ENCODE peak calls at places on chromosomes 2 and 18, in six cellular contexts. Y, K, D, S, E and T are unnamed samples.

GRCh38 chr2:170038734-170039133 is 139.2 kb upstream of the MYO3B start:
- DNase-seq in Y (no peak), E (no peak), S (no peak), K (no peak), D (no peak), T (no peak)

GRCh38 chr2:25377822-25378421 is 36.2 kb upstream of the DNMT3A start:
- DNase-seq in S (no peak), D (no peak), Y (no peak), K (no peak), E (no peak), T (peak; percentile 42)

GRCh38 chr2:118492335-118492734 is 355.1 kb downstream of the EN1 start:
- DNase-seq in E (no peak), S (peak; percentile 24), K (peak; percentile 13), D (no peak), Y (no peak), T (no peak)

GRCh38 chr2:65429799-65430514 is 2.4 kb downstream of the SPRED2 start:
- DNase-seq in K (no peak), Y (no peak), E (no peak), S (no peak), D (no peak), T (no peak)

GRCh38 chr2:95040470-95040869 is 15.0 kb downstream of the MAL start:
- DNase-seq in D (no peak), K (no peak), S (no peak), Y (no peak), E (no peak), T (no peak)

GRCh38 chr2:161981679-161982300 is 92.2 kb downstream of the DPP4 start:
- DNase-seq in K (no peak), S (no peak), Y (no peak), E (no peak), D (no peak), T (no peak)

GRCh38 chr2:226799976-226800940 is 638 bp upstream of the IRS1 start:
- DNase-seq in S (no peak), Y (no peak), K (peak; percentile 18), D (peak; percentile 24), E (no peak), T (no peak)

GRCh38 chr2:222799262-222799918 is 61.4 kb upstream of the ACSL3 start:
- DNase-seq in D (no peak), K (no peak), E (no peak), S (no peak), Y (no peak), T (no peak)

GRCh38 chr2:223855426-223855825 is 18.0 kb upstream of the AP1S3 start:
- DNase-seq in K (no peak), D (no peak), Y (no peak), E (no peak), S (no peak), T (no peak)

GRCh38 chr18:74147491-74147778 is 199 bp downstream of the FBXO15 start:
- DNase-seq in K (no peak), E (no peak), S (no peak), D (no peak), Y (no peak), T (no peak)

GRCh38 chr18:7760967-7761946 is 194.1 kb downstream of the PTPRM start:
- DNase-seq in S (no peak), K (no peak), Y (no peak), E (no peak), D (no peak), T (no peak)

GRCh38 chr2:179898873-179899272 is 37.5 kb upstream of the ZNF385B start:
- DNase-seq in E (peak; percentile 71), K (peak; percentile 48), S (peak; percentile 61), D (no peak), Y (no peak), T (no peak)

GRCh38 chr2:240558229-240558885 is 569 bp upstream of the ANKMY1 start:
- DNase-seq in E (no peak), S (no peak), K (no peak), D (no peak), Y (no peak), T (no peak)
- H3K4me3 ChIP-seq in E (no peak overlapping the region), S (no peak overlapping the region), K (peak overlapping the region; percentile 85), D (peak overlapping the region; percentile 54), Y (peak overlapping the region; percentile 72), T (no peak overlapping the region)

DNA sequence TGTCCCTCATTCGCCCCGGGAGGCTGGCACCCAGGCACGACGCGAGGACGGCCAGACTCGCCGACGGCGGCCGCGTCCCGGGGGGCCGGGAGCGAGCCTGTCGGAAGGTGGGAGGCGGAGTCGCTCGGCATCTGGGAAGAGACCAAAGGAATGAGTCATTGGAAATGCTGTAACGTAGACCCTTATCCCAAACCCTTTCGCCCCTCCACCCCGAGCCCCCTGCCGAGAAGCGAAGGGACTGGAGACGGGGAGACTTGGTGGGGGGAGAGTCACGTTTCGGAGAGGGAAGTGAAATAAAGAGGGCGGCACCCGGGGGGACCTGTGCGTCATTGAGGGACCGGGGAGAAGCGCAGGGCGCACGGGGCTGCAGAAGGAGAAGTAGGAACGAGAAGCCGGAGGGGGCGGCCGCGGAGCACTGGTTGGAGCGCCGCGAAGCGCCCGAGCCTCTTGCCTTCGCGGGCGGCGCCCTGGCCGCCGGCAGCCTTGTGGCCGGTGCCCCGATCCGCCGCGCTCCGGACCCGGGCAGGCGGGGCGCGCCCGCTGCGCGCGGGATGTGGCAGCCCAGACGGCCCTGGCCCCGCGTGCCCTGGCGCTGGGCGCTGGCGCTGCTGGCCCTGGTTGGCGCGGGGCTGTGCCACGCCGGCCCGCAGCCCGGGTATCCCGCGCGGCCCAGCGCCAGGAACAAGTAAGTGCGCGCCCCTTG is at the start of gene EMILIN2:
- DNase-seq in D (peak; percentile 88), K (peak; percentile 29), S (no peak), Y (no peak), E (no peak), T (peak; percentile 49)
- H3K27me3 ChIP-seq in D (peaks cover 10% of the 10 kb centered on the region), K (peaks cover 27% of the 10 kb centered on the region), S (no peaks in the 10 kb centered on the region), Y (peaks cover 10% of the 10 kb centered on the region), E (no peaks in the 10 kb centered on the region), T (peaks cover 56% of the 10 kb centered on the region)

GRCh38 chr18:31511098-31511497 is 13.1 kb downstream of the DSG2 start:
- DNase-seq in D (no peak), Y (no peak), E (no peak), K (no peak), S (no peak), T (no peak)

GRCh38 chr18:31510319-31510718 is 12.3 kb downstream of the DSG2 start:
- DNase-seq in K (no peak), D (no peak), S (no peak), E (no peak), Y (no peak), T (no peak)

GRCh38 chr18:31508781-31509180 is 10.8 kb downstream of the DSG2 start:
- DNase-seq in E (no peak), Y (no peak), K (no peak), D (no peak), S (no peak), T (no peak)

GRCh38 chr18:31512203-31512764 is 14.3 kb downstream of the DSG2 start:
- DNase-seq in Y (no peak), E (no peak), D (no peak), S (no peak), K (no peak), T (peak; percentile 80)

GRCh38 chr18:31509571-31509970 is 11.6 kb downstream of the DSG2 start:
- DNase-seq in K (no peak), S (no peak), D (no peak), E (no peak), Y (no peak), T (peak; percentile 19)
- H3K4me3 ChIP-seq in K (no peak overlapping the region), S (no peak overlapping the region), D (no peak overlapping the region), E (no peak overlapping the region), Y (no peak overlapping the region), T (no peak overlapping the region)

GRCh38 chr18:35201502-35201901 is 39.3 kb upstream of the ZNF397 start:
- DNase-seq in E (no peak), S (no peak), K (no peak), Y (no peak), D (no peak), T (no peak)
- H3K27me3 ChIP-seq in E (no peaks in the 10 kb centered on the region), S (no peaks in the 10 kb centered on the region), K (no peaks in the 10 kb centered on the region), Y (no peaks in the 10 kb centered on the region), D (no peaks in the 10 kb centered on the region), T (no peaks in the 10 kb centered on the region)

GRCh38 chr2:232315049-232315922 is 63.3 kb upstream of the ALPP start:
- DNase-seq in S (no peak), K (peak; percentile 97), E (no peak), D (peak; percentile 73), Y (peak; percentile 41), T (peak; percentile 64)
- H3K4me3 ChIP-seq in S (no peak overlapping the region), K (peak overlapping the region; percentile 49), E (no peak overlapping the region), D (no peak overlapping the region), Y (peak overlapping the region; percentile 13), T (no peak overlapping the region)